ENCODE peak calls at places on chromosomes 13 and 19, in seven cellular contexts. E is AG04450; B is WTC11; I is left ventricle myocardium inferior; Z is CD4-positive, alpha-beta T cell; K is GM10248; P is thyroid gland. Q is an unnamed sample.

GRCh38 chr13:51856027-51856736 is 5.6 kb upstream of the CCDC70 start:
- DNase-seq in P (no peak), E (no peak), B (no peak), I (no peak), K (no peak), Z (no peak), Q (no peak)

GRCh38 chr19:746208-746819 is 4.6 kb upstream of the MISP start:
- DNase-seq in P (no peak), I (no peak), K (no peak), B (no peak), Z (no peak), E (no peak), Q (no peak)

GRCh38 chr13:74229242-74229641 is 95.0 kb upstream of the KLF12 start:
- DNase-seq in B (no peak), I (no peak), P (no peak), E (no peak), K (no peak), Z (no peak), Q (no peak)

GRCh38 chr13:26831336-26831908 is 70.8 kb upstream of the GPR12 start:
- DNase-seq in Z (no peak), K (no peak), I (no peak), B (no peak), E (no peak), P (no peak), Q (no peak)

GRCh38 chr19:32566246-32566830 is 14.7 kb upstream of the PDCD5 start:
- DNase-seq in P (no peak), E (no peak), B (no peak), Z (no peak), I (no peak), K (no peak), Q (no peak)

GRCh38 chr19:41064974-41065569 is 23.2 kb upstream of the CYP2A13 start:
- DNase-seq in B (no peak), K (no peak), E (no peak), P (no peak), I (no peak), Z (no peak), Q (no peak)

GRCh38 chr13:40388617-40389016 is 277.8 kb downstream of the FOXO1 start:
- DNase-seq in I (no peak), Z (peak), P (peak), B (no peak), K (peak), E (no peak), Q (peak)

GRCh38 chr13:26538363-26539317 is 18.8 kb upstream of the WASF3 start:
- DNase-seq in I (no peak), P (no peak), K (no peak), Z (no peak), B (no peak), E (no peak), Q (no peak)

GRCh38 chr19:41386442-41386841 is 10.1 kb downstream of the TMEM91 start:
- DNase-seq in P (no peak), B (no peak), K (no peak), E (no peak), Z (no peak), I (peak), Q (no peak)

GRCh38 chr19:18156841-18157464 is 4.0 kb downstream of the PIK3R2 start:
- DNase-seq in P (peak), B (no peak), I (peak), Z (no peak), K (no peak), E (peak), Q (no peak)

GRCh38 chr19:42286349-42287016 is 15.4 kb upstream of the PRR19 start:
- DNase-seq in B (no peak), Z (no peak), K (no peak), I (peak), E (no peak), P (peak), Q (peak)

GRCh38 chr13:30341815-30342570 is 34.6 kb upstream of the KATNAL1 start:
- DNase-seq in Z (no peak), B (no peak), I (peak), E (peak), K (no peak), P (peak), Q (no peak)

GRCh38 chr13:113327766-113328391 is 30.8 kb downstream of the LAMP1 start:
- DNase-seq in P (no peak), Z (no peak), I (no peak), B (no peak), E (no peak), K (no peak), Q (no peak)

GRCh38 chr13:107374038-107374437 is 806.1 kb upstream of the ARGLU1 start:
- DNase-seq in E (no peak), P (no peak), Z (no peak), I (no peak), K (no peak), B (no peak), Q (no peak)

GRCh38 chr19:30406220-30406944 is 34.2 kb downstream of the ZNF536 start:
- DNase-seq in E (no peak), B (peak), I (peak), P (peak), K (peak), Z (no peak), Q (peak)

GRCh38 chr13:113426591-113426986 is 26.7 kb downstream of the ADPRHL1 start:
- DNase-seq in K (no peak), I (no peak), Z (no peak), P (no peak), E (no peak), B (no peak), Q (no peak)

GRCh38 chr19:17794731-17795494 is at the start of gene B3GNT3:
- DNase-seq in P (no peak), B (peak), I (peak), K (no peak), Z (no peak), E (no peak), Q (no peak)

GRCh38 chr19:16076958-16077611 is 790 bp downstream of the TPM4 start:
- DNase-seq in B (peak), I (peak), Z (no peak), E (no peak), P (peak), K (no peak), Q (no peak)

GRCh38 chr13:54536112-54536511 is 1507.5 kb downstream of the OLFM4 start:
- DNase-seq in E (no peak), I (no peak), P (no peak), B (no peak), K (no peak), Z (no peak), Q (no peak)
- TF ChIP-seq CTCF in E (no peak), I (peak), P (no peak), B (no peak), K (no peak), Z (no peak), Q (no peak)

GRCh38 chr19:12578641-12579040 is 27.4 kb upstream of the ZNF564 start:
- DNase-seq in K (no peak), E (no peak), I (no peak), Z (no peak), B (no peak), P (no peak), Q (no peak)

GRCh38 chr19:12574036-12574435 is 22.8 kb upstream of the ZNF564 start:
- DNase-seq in E (no peak), Z (no peak), K (peak), P (no peak), I (no peak), B (no peak), Q (peak)
- TF ChIP-seq CTCF in E (no peak), Z (no peak), K (no peak), P (no peak), I (no peak), B (no peak), Q (no peak)

GRCh38 chr13:42041684-42042035 is 6.8 kb upstream of the DGKH start:
- DNase-seq in B (peak), I (peak), P (peak), E (no peak), Z (no peak), K (peak), Q (peak)
- TF ChIP-seq CTCF in B (no peak), I (peak), P (no peak), E (peak), Z (no peak), K (peak), Q (peak)

DNA sequence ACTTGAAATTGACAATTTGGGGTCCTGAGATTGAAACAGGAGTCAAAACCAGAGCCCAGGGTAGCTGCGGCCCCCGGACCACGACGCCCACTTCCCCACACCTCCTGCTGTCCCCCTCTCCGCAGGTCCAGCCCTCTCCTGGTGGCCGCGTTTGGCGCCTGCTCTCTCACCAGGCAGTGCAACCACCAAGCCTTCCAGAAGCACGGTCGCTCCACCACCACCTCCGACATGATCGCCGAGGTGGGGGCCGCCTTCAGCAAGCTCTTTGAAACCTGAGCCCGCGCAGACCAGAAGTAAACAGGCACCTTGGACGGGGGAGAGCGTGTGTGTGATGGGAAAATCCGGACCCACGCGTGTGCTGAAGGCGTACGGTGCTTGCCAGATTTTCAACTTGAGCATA is 22.9 kb downstream of the NAXD start:
- DNase-seq in P (no peak), K (no peak), I (no peak), E (no peak), B (no peak), Z (no peak), Q (no peak)
- TF ChIP-seq CTCF in P (no peak), K (no peak), I (no peak), E (no peak), B (no peak), Z (no peak), Q (no peak)

GRCh38 chr19:49788857-49789256 is 22.1 kb downstream of the AP2A1 start:
- DNase-seq in P (no peak), I (no peak), E (no peak), B (no peak), Z (no peak), K (no peak), Q (no peak)
- TF ChIP-seq CTCF in P (no peak), I (no peak), E (no peak), B (no peak), Z (no peak), K (no peak), Q (no peak)

GRCh38 chr19:3801412-3802096 is 15.4 kb upstream of the MATK start:
- DNase-seq in P (peak), Z (peak), E (no peak), I (peak), K (peak), B (peak), Q (no peak)
- TF ChIP-seq CTCF in P (no peak), Z (no peak), E (peak), I (peak), K (no peak), B (no peak), Q (no peak)

Q was measured in GM13977.